ENCODE peak calls at places on chromosomes 4 and X, in six cellular contexts. Z is type B pancreatic cell, W is iris pigment epithelial cell, G is hypothalamus, I is dorsolateral prefrontal cortex, L is lower lobe of right lung. U is an unnamed sample.
A peak's percentile ranks its signal among the peaks of the same experiment; 100 is the strongest.

GRCh38 chr4:52822583-52823477 is 39.3 kb upstream of the RASL11B start:
- DNase-seq in Z (no peak), W (peak; percentile 87), G (no peak), I (no peak), L (no peak), U (peak; percentile 93)

GRCh38 chr4:15990570-15991285 is 27.8 kb upstream of the FGFBP2 start:
- DNase-seq in Z (no peak), W (no peak), G (no peak), I (no peak), L (no peak), U (no peak)

GRCh38 chrX:123525131-123525725 is 207.6 kb downstream of the THOC2 start:
- DNase-seq in Z (no peak), W (no peak), G (no peak), I (no peak), L (no peak), U (no peak)

GRCh38 chr4:83022724-83023427 is 12.1 kb upstream of the COPS4 start:
- DNase-seq in Z (no peak), W (peak; percentile 66), G (no peak), I (no peak), L (no peak), U (no peak)

GRCh38 chr4:153067376-153067775 is 131.3 kb downstream of the FHDC1 start:
- DNase-seq in Z (no peak), W (peak; percentile 29), G (no peak), I (no peak), L (no peak), U (peak; percentile 83)

GRCh38 chrX:38923451-38923969 is 122.3 kb downstream of the MID1IP1 start:
- DNase-seq in Z (no peak), W (no peak), G (no peak), I (no peak), L (no peak), U (no peak)

GRCh38 chrX:154457491-154458115 is 478 bp upstream of the PLXNA3 start:
- DNase-seq in Z (no peak), W (no peak), G (peak; percentile 17), I (no peak), L (peak; percentile 60), U (no peak)

GRCh38 chr4:20259707-20260106 is 8.0 kb downstream of the SLIT2 start:
- DNase-seq in Z (no peak), W (no peak), G (no peak), I (no peak), L (no peak), U (no peak)

GRCh38 chr4:176906693-176907092 is 114.0 kb upstream of the VEGFC start:
- DNase-seq in Z (no peak), W (no peak), G (no peak), I (no peak), L (no peak), U (no peak)

GRCh38 chrX:1147641-1148515 is 64.6 kb downstream of the CRLF2 start:
- DNase-seq in Z (peak; percentile 50), W (no peak), G (no peak), I (no peak), L (no peak), U (no peak)

GRCh38 chr4:5021546-5021945 is 2.3 kb upstream of the CYTL1 start:
- DNase-seq in Z (no peak), W (no peak), G (no peak), I (no peak), L (no peak), U (no peak)

GRCh38 chrX:37684426-37684825 is 1.2 kb upstream of the XK start:
- DNase-seq in Z (no peak), W (no peak), G (no peak), I (no peak), L (no peak), U (no peak)

GRCh38 chr4:92362002-92362401 is 58.2 kb downstream of the GRID2 start:
- DNase-seq in Z (no peak), W (no peak), G (no peak), I (no peak), L (no peak), U (no peak)

GRCh38 chr4:173301518-173302201 is 32.5 kb downstream of the HMGB2 start:
- DNase-seq in Z (no peak), W (peak; percentile 53), G (no peak), I (no peak), L (no peak), U (peak; percentile 64)

GRCh38 chr4:154208424-154208823 is 283.2 kb downstream of the DCHS2 start:
- DNase-seq in Z (no peak), W (no peak), G (no peak), I (no peak), L (no peak), U (no peak)

GRCh38 chrX:155592331-155592730 is 20.4 kb downstream of the TMLHE start:
- DNase-seq in Z (no peak), W (no peak), G (no peak), I (no peak), L (no peak), U (no peak)

GRCh38 chrX:72609313-72609712 is 36.7 kb upstream of the HDAC8 start:
- DNase-seq in Z (no peak), W (no peak), G (no peak), I (no peak), L (no peak), U (peak; percentile 14)

GRCh38 chr4:103306870-103307345 is 108.8 kb upstream of the CENPE start:
- DNase-seq in Z (peak; percentile 69), W (no peak), G (peak; percentile 26), I (peak; percentile 4), L (peak; percentile 40), U (no peak)

GRCh38 chr4:91116861-91117260 is 989.7 kb downstream of the CCSER1 start:
- DNase-seq in Z (no peak), W (peak; percentile 30), G (no peak), I (no peak), L (no peak), U (peak; percentile 55)

GRCh38 chr4:2714071-2714770 is 41.9 kb downstream of the TNIP2 start:
- DNase-seq in Z (no peak), W (peak; percentile 78), G (no peak), I (no peak), L (no peak), U (no peak)

GRCh38 chrX:8748855-8749254 is 16.9 kb upstream of the ANOS1 start:
- DNase-seq in Z (no peak), W (peak; percentile 50), G (peak; percentile 1), I (no peak), L (no peak), U (peak; percentile 38)

GRCh38 chr4:24858550-24858949 is 54.3 kb downstream of the CCDC149 start:
- DNase-seq in Z (no peak), W (no peak), G (no peak), I (no peak), L (no peak), U (no peak)

GRCh38 chrX:134604701-134605271 is 53.5 kb downstream of the PLAC1 start:
- DNase-seq in Z (no peak), W (peak; percentile 23), G (no peak), I (no peak), L (peak; percentile 45), U (peak; percentile 16)

GRCh38 chrX:4110964-4111363 is 397.5 kb upstream of the PRKX start:
- DNase-seq in Z (no peak), W (no peak), G (no peak), I (no peak), L (no peak), U (no peak)

GRCh38 chr4:16123356-16124084 is 39.7 kb upstream of the PROM1 start:
- DNase-seq in Z (no peak), W (no peak), G (no peak), I (peak; percentile 41), L (no peak), U (peak; percentile 40)

GRCh38 chr4:148090503-148091476 is 351.4 kb downstream of the NR3C2 start:
- DNase-seq in Z (no peak), W (no peak), G (no peak), I (no peak), L (no peak), U (no peak)

GRCh38 chr4:173498023-173498422 is 32.0 kb downstream of the HAND2 start:
- DNase-seq in Z (no peak), W (no peak), G (no peak), I (no peak), L (no peak), U (no peak)